ENCODE peak calls at places on chromosomes 6 and 20, in six cellular contexts. X, B, F, N, P and E are unnamed samples.

GRCh38 chr20:33909331-33909921 is 84.3 kb upstream of the RALY start:
- DNase-seq in P (no peak), B (peak; percentile 33), N (no peak), X (no peak), F (no peak), E (no peak)

GRCh38 chr20:34269996-34270627 is 28.9 kb downstream of the ASIP start:
- DNase-seq in P (no peak), F (no peak), X (peak; percentile 19), N (no peak), B (no peak), E (no peak)

GRCh38 chr20:22993823-22994222 is 41.3 kb upstream of the SSTR4 start:
- DNase-seq in N (no peak), X (no peak), B (no peak), P (no peak), F (no peak), E (no peak)

GRCh38 chr20:63745424-63745805 is 5.8 kb downstream of the SLC2A4RG start:
- DNase-seq in X (no peak), P (no peak), N (peak; percentile 18), F (peak; percentile 13), B (no peak), E (no peak)

GRCh38 chr6:27383481-27383880 is 5.1 kb upstream of the ZNF391 start:
- DNase-seq in X (no peak), B (no peak), N (no peak), P (no peak), F (no peak), E (no peak)

GRCh38 chr6:134984821-134985220 is 34.9 kb upstream of the ALDH8A1 start:
- DNase-seq in B (no peak), P (no peak), N (no peak), F (no peak), X (no peak), E (no peak)

GRCh38 chr6:107698146-107698545 is 126.0 kb downstream of the SCML4 start:
- DNase-seq in B (no peak), P (no peak), N (no peak), X (no peak), F (no peak), E (no peak)

GRCh38 chr20:11437611-11438380 is 479.9 kb upstream of the BTBD3 start:
- DNase-seq in B (no peak), P (no peak), N (no peak), F (no peak), X (no peak), E (no peak)

GRCh38 chr6:82877213-82878195 is 188.1 kb downstream of the UBE3D start:
- DNase-seq in F (no peak), N (no peak), X (no peak), P (no peak), B (no peak), E (peak; percentile 24)

GRCh38 chr20:21670126-21670525 is 35.3 kb upstream of the PAX1 start:
- DNase-seq in P (no peak), X (no peak), F (no peak), N (no peak), B (no peak), E (no peak)

GRCh38 chr6:43009124-43009523 is 4.6 kb downstream of the MEA1 start:
- DNase-seq in X (no peak), N (peak; percentile 68), B (peak; percentile 34), F (peak; percentile 40), P (peak; percentile 34), E (peak; percentile 76)

GRCh38 chr6:11263185-11263817 is 30.8 kb upstream of the NEDD9 start:
- DNase-seq in N (peak; percentile 70), P (no peak), B (peak; percentile 75), X (peak; percentile 61), F (no peak), E (no peak)

GRCh38 chr20:25863536-25864325 is 167.1 kb upstream of the ZNF337 start:
- DNase-seq in P (no peak), B (no peak), N (no peak), X (no peak), F (no peak), E (no peak)

GRCh38 chr6:30071081-30071818 is 4.3 kb downstream of the PPP1R11 start:
- DNase-seq in P (no peak), N (peak; percentile 64), F (no peak), X (no peak), B (no peak), E (peak; percentile 70)

GRCh38 chr6:159716247-159717086 is 10.8 kb upstream of the WTAP start:
- DNase-seq in F (no peak), B (no peak), P (no peak), N (no peak), X (no peak), E (no peak)

GRCh38 chr6:75143186-75143585 is 62.7 kb downstream of the COL12A1 start:
- DNase-seq in P (no peak), N (no peak), F (no peak), B (no peak), X (no peak), E (no peak)

GRCh38 chr20:41748051-41748450 is 129.9 kb upstream of the CHD6 start:
- DNase-seq in B (no peak), F (no peak), P (no peak), X (no peak), N (no peak), E (no peak)

GRCh38 chr6:146361367-146361924 is 182.2 kb upstream of the RAB32 start:
- DNase-seq in N (no peak), F (no peak), P (no peak), B (no peak), X (no peak), E (no peak)

GRCh38 chr6:33455051-33455450 is 675 bp downstream of the ZBTB9 start:
- DNase-seq in X (no peak), N (no peak), B (no peak), F (no peak), P (no peak), E (no peak)

GRCh38 chr6:17740559-17741220 is 34.0 kb upstream of the NUP153 start:
- DNase-seq in B (no peak), F (no peak), X (no peak), P (no peak), N (no peak), E (no peak)

DNA sequence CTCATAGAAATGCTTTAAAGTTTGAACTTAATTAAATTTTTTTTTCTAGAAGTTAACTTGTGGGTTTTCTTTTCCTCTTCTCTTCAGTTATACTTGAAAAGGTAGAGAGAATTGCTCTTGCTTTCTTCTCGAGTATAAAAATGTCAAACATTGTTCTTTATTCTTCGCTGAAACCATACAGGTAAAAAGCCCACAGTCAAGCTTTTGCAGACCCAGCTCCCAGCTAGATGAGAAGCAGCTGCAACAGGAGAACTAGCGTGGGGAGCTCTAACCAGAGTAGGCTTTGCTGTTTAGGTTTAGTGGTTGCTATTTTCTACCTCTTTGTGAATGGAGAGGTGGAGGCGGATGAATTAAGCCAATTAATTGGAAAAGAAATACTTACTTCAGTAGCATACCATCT is 102.7 kb downstream of the JARID2 start:
- DNase-seq in F (no peak), X (no peak), P (no peak), B (no peak), N (no peak), E (no peak)
- H3K4me1 ChIP-seq in F (no peaks in the 10 kb centered on the region), X (no peaks in the 10 kb centered on the region), P (peaks cover 9% of the 10 kb centered on the region), B (peaks cover 16% of the 10 kb centered on the region), N (peaks cover 35% of the 10 kb centered on the region), E (peaks cover 38% of the 10 kb centered on the region)

GRCh38 chr6:169095153-169095552 is 158.5 kb downstream of the THBS2 start:
- DNase-seq in N (no peak), F (no peak), P (no peak), B (no peak), X (no peak), E (no peak)

GRCh38 chr6:169093770-169094553 is 159.7 kb downstream of the THBS2 start:
- DNase-seq in F (no peak), N (no peak), B (no peak), X (no peak), P (no peak), E (no peak)

GRCh38 chr6:169088761-169089160 is 164.9 kb downstream of the THBS2 start:
- DNase-seq in N (no peak), P (no peak), X (no peak), B (no peak), F (no peak), E (no peak)

GRCh38 chr6:169093121-169093723 is 160.4 kb downstream of the THBS2 start:
- DNase-seq in B (no peak), F (no peak), X (no peak), N (no peak), P (no peak), E (no peak)

GRCh38 chr6:169092375-169092774 is 161.3 kb downstream of the THBS2 start:
- DNase-seq in N (no peak), X (no peak), F (no peak), B (no peak), P (no peak), E (no peak)
- H3K9me3 ChIP-seq in N (no peaks in the 10 kb centered on the region), X (peaks cover 11% of the 10 kb centered on the region), F (no peaks in the 10 kb centered on the region), B (peaks cover 20% of the 10 kb centered on the region), P (peaks cover 18% of the 10 kb centered on the region), E (peaks cover 4% of the 10 kb centered on the region)

DNA sequence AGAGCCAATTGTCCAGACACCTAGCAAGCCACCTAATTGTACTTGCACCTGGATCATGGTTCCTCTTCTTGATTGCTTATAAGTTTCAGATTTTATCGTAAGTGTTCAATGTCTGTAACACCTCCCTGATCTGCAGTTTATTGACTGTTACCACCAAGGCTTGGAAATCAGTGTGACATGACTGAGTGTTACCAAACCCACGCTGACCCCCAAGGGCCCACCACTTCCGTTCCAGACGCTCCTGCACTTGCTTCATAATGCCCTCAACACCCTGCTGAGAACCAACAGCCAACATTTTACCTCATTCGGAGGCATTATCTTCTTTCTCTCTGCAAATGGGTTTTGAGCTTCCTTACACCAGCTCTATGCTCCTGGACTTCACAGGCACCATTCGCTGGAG is 6.3 kb downstream of the CCR6 start:
- DNase-seq in B (no peak), N (no peak), X (no peak), F (no peak), P (no peak), E (no peak)
- H3K4me1 ChIP-seq in B (no peaks in the 10 kb centered on the region), N (no peaks in the 10 kb centered on the region), X (no peaks in the 10 kb centered on the region), F (no peaks in the 10 kb centered on the region), P (peaks cover 50% of the 10 kb centered on the region), E (peaks cover 2% of the 10 kb centered on the region)

GRCh38 chr6:100461920-100462295 is 2.8 kb downstream of the SIM1 start:
- DNase-seq in B (no peak), N (no peak), P (no peak), X (no peak), F (no peak), E (no peak)

GRCh38 chr6:100459291-100459690 is 5.4 kb downstream of the SIM1 start:
- DNase-seq in P (no peak), N (no peak), B (no peak), F (no peak), X (no peak), E (no peak)

GRCh38 chr6:100462396-100462795 is 2.3 kb downstream of the SIM1 start:
- DNase-seq in B (no peak), F (no peak), N (no peak), X (no peak), P (no peak), E (no peak)

GRCh38 chr6:100461273-100461919 is 3.3 kb downstream of the SIM1 start:
- DNase-seq in F (no peak), B (no peak), X (no peak), P (no peak), N (peak; percentile 74), E (no peak)

DNA sequence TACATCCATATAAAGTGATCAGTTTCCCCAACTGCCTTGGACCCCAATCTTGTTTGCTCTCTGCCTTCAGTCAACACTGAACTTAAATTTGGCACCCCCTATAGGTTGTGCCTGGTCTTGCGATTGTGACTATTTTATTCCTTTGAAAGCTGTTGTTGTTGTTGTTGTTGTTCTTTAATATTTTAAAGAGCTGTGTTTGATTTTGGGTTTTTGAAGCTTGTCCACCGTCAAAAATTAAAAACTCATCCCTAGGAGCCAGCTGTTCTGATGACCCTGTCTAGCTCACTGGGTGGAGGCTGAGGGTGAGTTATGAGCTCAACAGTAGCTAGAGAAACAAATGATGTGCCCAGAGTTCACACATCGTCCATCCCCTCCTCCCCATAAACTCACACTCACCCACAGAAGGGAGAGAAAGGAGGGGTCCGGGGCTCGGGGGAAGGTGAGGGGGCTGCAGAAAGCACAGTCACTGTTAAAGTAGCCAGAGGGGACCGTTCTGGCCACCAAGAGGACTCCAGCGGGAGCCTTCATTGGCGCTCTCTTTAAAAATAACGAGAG is 4.0 kb downstream of the SIM1 start:
- DNase-seq in P (no peak), B (no peak), X (no peak), F (peak; percentile 42), N (no peak), E (no peak)
- H3K9me3 ChIP-seq in P (peaks cover 24% of the 10 kb centered on the region), B (peaks cover 5% of the 10 kb centered on the region), X (no peaks in the 10 kb centered on the region), F (no peaks in the 10 kb centered on the region), N (no peaks in the 10 kb centered on the region), E (peaks cover 5% of the 10 kb centered on the region)